ENCODE peak calls at places on chromosomes 16 and 17, in four cellular contexts. M, A, R and O are unnamed samples.
A peak's percentile ranks its signal among the peaks of the same experiment; 100 is the strongest.

GRCh38 chr17:15343749-15344148 is 2.4 kb upstream of the TEKT3 start:
- DNase-seq in A (no peak), M (no peak), R (no peak), O (no peak)

GRCh38 chr17:50803676-50804075 is 31.7 kb upstream of the WFIKKN2 start:
- DNase-seq in A (no peak), M (no peak), R (no peak), O (no peak)

GRCh38 chr17:40284085-40284713 is 3.5 kb upstream of the CDC6 start:
- DNase-seq in A (no peak), M (no peak), R (no peak), O (peak; percentile 80)

GRCh38 chr16:89545044-89545830 is 15.2 kb upstream of the RPL13 start:
- DNase-seq in M (no peak), R (no peak), A (peak; percentile 87), O (no peak)

GRCh38 chr17:5872831-5873230 is 197.3 kb upstream of the WSCD1 start:
- DNase-seq in R (no peak), A (no peak), M (no peak), O (no peak)

GRCh38 chr17:81684442-81684911 is 666 bp downstream of the HGS start:
- DNase-seq in M (no peak), R (no peak), A (peak; percentile 44), O (no peak)

GRCh38 chr16:69936751-69937211 is 14.4 kb upstream of the CLEC18A start:
- DNase-seq in M (no peak), R (no peak), A (no peak), O (no peak)

GRCh38 chr17:12053552-12053951 is 32.9 kb downstream of the MAP2K4 start:
- DNase-seq in R (peak; percentile 8), M (no peak), A (no peak), O (no peak)

GRCh38 chr17:39754161-39754957 is 16.6 kb downstream of the GRB7 start:
- DNase-seq in R (peak; percentile 96), A (peak; percentile 87), M (peak; percentile 35), O (peak; percentile 73)

GRCh38 chr17:30278032-30278431 is 13.7 kb downstream of the BLMH start:
- DNase-seq in A (peak; percentile 49), R (no peak), M (no peak), O (no peak)

GRCh38 chr16:23608194-23608593 is 12.1 kb upstream of the NDUFAB1 start:
- DNase-seq in A (no peak), R (no peak), M (no peak), O (no peak)

GRCh38 chr16:47467501-47467900 is 6.4 kb downstream of the PHKB start:
- DNase-seq in A (no peak), R (no peak), M (no peak), O (no peak)

GRCh38 chr16:47067203-47067602 is 76.5 kb downstream of the NETO2 start:
- DNase-seq in R (no peak), A (no peak), M (no peak), O (no peak)

GRCh38 chr17:77488531-77489238 is 347.9 kb downstream of the SEC14L1 start:
- DNase-seq in M (no peak), A (no peak), R (no peak), O (no peak)

DNA sequence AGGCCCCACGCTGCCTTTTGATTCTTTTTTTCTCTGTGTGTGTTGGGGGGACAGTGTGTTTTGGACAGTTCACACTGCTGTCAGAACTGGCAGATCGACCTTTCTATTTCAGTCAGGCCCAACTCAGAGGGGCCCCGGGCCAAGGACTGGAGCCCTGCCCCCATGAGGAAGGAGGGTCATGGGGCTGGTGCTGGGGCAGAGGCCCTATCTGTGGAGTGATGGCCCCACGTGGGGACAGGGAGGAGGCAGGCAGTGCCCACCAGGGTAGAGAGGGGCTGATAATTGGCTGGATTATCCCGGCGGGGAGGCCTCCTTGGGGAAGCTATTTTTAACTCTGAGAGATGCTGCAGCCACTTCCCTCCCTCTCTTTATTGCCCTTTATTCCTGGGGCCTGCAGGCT is 5.7 kb upstream of the KCNJ12 start:
- DNase-seq in A (no peak), M (no peak), R (no peak), O (no peak)
- TF ChIP-seq TCF7L2 in A (no peak), M (no peak), R (no peak), O (no peak)

GRCh38 chr17:66975614-66976378 is 11.3 kb downstream of the CACNG4 start:
- DNase-seq in A (peak; percentile 55), M (no peak), R (peak; percentile 39), O (peak; percentile 48)
- TF ChIP-seq TCF7L2 in A (no peak), M (no peak), R (no peak), O (no peak)

GRCh38 chr16:73713301-73713700 is 583.3 kb upstream of the PSMD7 start:
- DNase-seq in R (no peak), A (no peak), M (no peak), O (no peak)
- TF ChIP-seq TCF7L2 in R (no peak), A (no peak), M (no peak), O (no peak)

GRCh38 chr17:76354747-76355310 is 1.1 kb upstream of the PRPSAP1 start:
- DNase-seq in M (no peak), R (peak; percentile 70), A (no peak), O (no peak)
- TF ChIP-seq TCF7L2 in M (no peak), R (no peak), A (no peak), O (no peak)